ENCODE peak calls at places on chromosomes 13 and 19, in six cellular contexts. One of them, this sample, is unnamed.
A peak's percentile ranks its signal among the peaks of the same experiment; 100 is the strongest.

GRCh38 chr19:2820112-2820702 is 539 bp downstream of the ZNF554 start:
- DNase-seq in HS-5: no peak
- DNase-seq in NCI-H1694: no peak
- DNase-seq in activated CD4-positive, alpha-beta T cell treated with anti-CD3 and anti-CD28 coated beads, Interleukin-2, amount 10 ng/mL, durations not matched to agents 7 days and 5 days: peak; percentile 14
- DNase-seq in K562: no peak
- DNase-seq in cerebellum: no peak
- DNase-seq in this sample: no peak

GRCh38 chr13:26989261-26990007 is 182.2 kb downstream of the USP12 start:
- DNase-seq in K562: no peak
- DNase-seq in activated CD4-positive, alpha-beta T cell treated with anti-CD3 and anti-CD28 coated beads, Interleukin-2, amount 10 ng/mL, durations not matched to agents 7 days and 5 days: no peak
- DNase-seq in NCI-H1694: no peak
- DNase-seq in cerebellum: no peak
- DNase-seq in HS-5: no peak
- DNase-seq in this sample: no peak

GRCh38 chr13:25783480-25784081 is 268.2 kb downstream of the SHISA2 start:
- DNase-seq in K562: no peak
- DNase-seq in HS-5: no peak
- DNase-seq in NCI-H1694: no peak
- DNase-seq in activated CD4-positive, alpha-beta T cell treated with anti-CD3 and anti-CD28 coated beads, Interleukin-2, amount 10 ng/mL, durations not matched to agents 7 days and 5 days: no peak
- DNase-seq in cerebellum: no peak
- DNase-seq in this sample: no peak

GRCh38 chr13:75197803-75198202 is 284.2 kb downstream of the TBC1D4 start:
- DNase-seq in K562: no peak
- DNase-seq in HS-5: no peak
- DNase-seq in cerebellum: no peak
- DNase-seq in NCI-H1694: peak; percentile 62
- DNase-seq in activated CD4-positive, alpha-beta T cell treated with anti-CD3 and anti-CD28 coated beads, Interleukin-2, amount 10 ng/mL, durations not matched to agents 7 days and 5 days: no peak
- DNase-seq in this sample: no peak

GRCh38 chr19:35936738-35937268 is 629 bp downstream of the LRFN3 start:
- DNase-seq in NCI-H1694: no peak
- DNase-seq in HS-5: no peak
- DNase-seq in K562: no peak
- DNase-seq in activated CD4-positive, alpha-beta T cell treated with anti-CD3 and anti-CD28 coated beads, Interleukin-2, amount 10 ng/mL, durations not matched to agents 7 days and 5 days: no peak
- DNase-seq in cerebellum: no peak
- DNase-seq in this sample: no peak

GRCh38 chr13:106143930-106144709 is 391.3 kb downstream of the EFNB2 start:
- DNase-seq in K562: no peak
- DNase-seq in NCI-H1694: no peak
- DNase-seq in HS-5: no peak
- DNase-seq in cerebellum: no peak
- DNase-seq in activated CD4-positive, alpha-beta T cell treated with anti-CD3 and anti-CD28 coated beads, Interleukin-2, amount 10 ng/mL, durations not matched to agents 7 days and 5 days: no peak
- DNase-seq in this sample: no peak

GRCh38 chr13:38980628-38981078 is 10.0 kb downstream of the STOML3 start:
- DNase-seq in K562: no peak
- DNase-seq in activated CD4-positive, alpha-beta T cell treated with anti-CD3 and anti-CD28 coated beads, Interleukin-2, amount 10 ng/mL, durations not matched to agents 7 days and 5 days: no peak
- DNase-seq in HS-5: no peak
- DNase-seq in cerebellum: no peak
- DNase-seq in NCI-H1694: no peak
- DNase-seq in this sample: no peak

GRCh38 chr19:1156305-1156801 is 17.7 kb downstream of the SBNO2 start:
- DNase-seq in NCI-H1694: no peak
- DNase-seq in cerebellum: no peak
- DNase-seq in activated CD4-positive, alpha-beta T cell treated with anti-CD3 and anti-CD28 coated beads, Interleukin-2, amount 10 ng/mL, durations not matched to agents 7 days and 5 days: no peak
- DNase-seq in K562: no peak
- DNase-seq in HS-5: no peak
- DNase-seq in this sample: no peak

GRCh38 chr19:43554317-43554895 is 20.9 kb downstream of the XRCC1 start:
- DNase-seq in HS-5: no peak
- DNase-seq in K562: no peak
- DNase-seq in NCI-H1694: no peak
- DNase-seq in cerebellum: no peak
- DNase-seq in activated CD4-positive, alpha-beta T cell treated with anti-CD3 and anti-CD28 coated beads, Interleukin-2, amount 10 ng/mL, durations not matched to agents 7 days and 5 days: no peak
- DNase-seq in this sample: no peak

GRCh38 chr13:75153386-75153785 is 328.6 kb downstream of the TBC1D4 start:
- DNase-seq in cerebellum: no peak
- DNase-seq in HS-5: no peak
- DNase-seq in NCI-H1694: no peak
- DNase-seq in activated CD4-positive, alpha-beta T cell treated with anti-CD3 and anti-CD28 coated beads, Interleukin-2, amount 10 ng/mL, durations not matched to agents 7 days and 5 days: no peak
- DNase-seq in K562: no peak
- DNase-seq in this sample: no peak

GRCh38 chr19:13207237-13208130 is 57.3 kb downstream of the IER2 start:
- DNase-seq in NCI-H1694: no peak
- DNase-seq in K562: no peak
- DNase-seq in cerebellum: no peak
- DNase-seq in activated CD4-positive, alpha-beta T cell treated with anti-CD3 and anti-CD28 coated beads, Interleukin-2, amount 10 ng/mL, durations not matched to agents 7 days and 5 days: no peak
- DNase-seq in HS-5: no peak
- DNase-seq in this sample: no peak

GRCh38 chr19:7535035-7535992 is at the start of gene PNPLA6:
- DNase-seq in cerebellum: peak; percentile 97
- DNase-seq in NCI-H1694: peak; percentile 74
- DNase-seq in activated CD4-positive, alpha-beta T cell treated with anti-CD3 and anti-CD28 coated beads, Interleukin-2, amount 10 ng/mL, durations not matched to agents 7 days and 5 days: peak; percentile 93
- DNase-seq in K562: peak; percentile 93
- DNase-seq in HS-5: peak; percentile 65
- DNase-seq in this sample: peak; percentile 97

GRCh38 chr19:38975861-38976271 is 324 bp upstream of the FBXO17 start:
- DNase-seq in NCI-H1694: no peak
- DNase-seq in cerebellum: no peak
- DNase-seq in activated CD4-positive, alpha-beta T cell treated with anti-CD3 and anti-CD28 coated beads, Interleukin-2, amount 10 ng/mL, durations not matched to agents 7 days and 5 days: no peak
- DNase-seq in K562: peak; percentile 89
- DNase-seq in HS-5: no peak
- DNase-seq in this sample: peak; percentile 51

GRCh38 chr19:35545855-35546381 is 492 bp downstream of the TMEM147 start:
- DNase-seq in activated CD4-positive, alpha-beta T cell treated with anti-CD3 and anti-CD28 coated beads, Interleukin-2, amount 10 ng/mL, durations not matched to agents 7 days and 5 days: peak; percentile 57
- DNase-seq in cerebellum: peak; percentile 32
- DNase-seq in HS-5: no peak
- DNase-seq in NCI-H1694: no peak
- DNase-seq in K562: peak; percentile 89
- DNase-seq in this sample: peak; percentile 43

GRCh38 chr19:2653717-2654584 is 48.5 kb downstream of the GNG7 start:
- DNase-seq in cerebellum: peak; percentile 26
- DNase-seq in HS-5: no peak
- DNase-seq in K562: no peak
- DNase-seq in NCI-H1694: no peak
- DNase-seq in activated CD4-positive, alpha-beta T cell treated with anti-CD3 and anti-CD28 coated beads, Interleukin-2, amount 10 ng/mL, durations not matched to agents 7 days and 5 days: no peak
- DNase-seq in this sample: peak; percentile 25

GRCh38 chr19:5850743-5851293 is 431 bp downstream of the FUT3 start:
- DNase-seq in cerebellum: no peak
- DNase-seq in HS-5: no peak
- DNase-seq in NCI-H1694: no peak
- DNase-seq in K562: peak; percentile 6
- DNase-seq in activated CD4-positive, alpha-beta T cell treated with anti-CD3 and anti-CD28 coated beads, Interleukin-2, amount 10 ng/mL, durations not matched to agents 7 days and 5 days: no peak
- DNase-seq in this sample: peak; percentile 48

GRCh38 chr13:102011539-102011938 is 390.3 kb downstream of the FGF14 start:
- DNase-seq in K562: no peak
- DNase-seq in HS-5: no peak
- DNase-seq in cerebellum: no peak
- DNase-seq in NCI-H1694: no peak
- DNase-seq in activated CD4-positive, alpha-beta T cell treated with anti-CD3 and anti-CD28 coated beads, Interleukin-2, amount 10 ng/mL, durations not matched to agents 7 days and 5 days: no peak
- DNase-seq in this sample: no peak

GRCh38 chr19:15614507-15615379 is at the start of gene CYP4F8:
- DNase-seq in cerebellum: peak; percentile 31
- DNase-seq in activated CD4-positive, alpha-beta T cell treated with anti-CD3 and anti-CD28 coated beads, Interleukin-2, amount 10 ng/mL, durations not matched to agents 7 days and 5 days: no peak
- DNase-seq in K562: no peak
- DNase-seq in NCI-H1694: no peak
- DNase-seq in HS-5: no peak
- DNase-seq in this sample: no peak

GRCh38 chr19:7973883-7974282 is 30.4 kb upstream of the TIMM44 start:
- DNase-seq in activated CD4-positive, alpha-beta T cell treated with anti-CD3 and anti-CD28 coated beads, Interleukin-2, amount 10 ng/mL, durations not matched to agents 7 days and 5 days: no peak
- DNase-seq in K562: no peak
- DNase-seq in NCI-H1694: no peak
- DNase-seq in cerebellum: peak; percentile 57
- DNase-seq in HS-5: no peak
- DNase-seq in this sample: no peak

GRCh38 chr13:99468971-99469545 is 32.2 kb upstream of the TM9SF2 start:
- DNase-seq in NCI-H1694: peak; percentile 56
- DNase-seq in HS-5: no peak
- DNase-seq in K562: no peak
- DNase-seq in activated CD4-positive, alpha-beta T cell treated with anti-CD3 and anti-CD28 coated beads, Interleukin-2, amount 10 ng/mL, durations not matched to agents 7 days and 5 days: no peak
- DNase-seq in cerebellum: no peak
- DNase-seq in this sample: no peak

GRCh38 chr19:46015080-46015960 is 7.5 kb downstream of the PGLYRP1 start:
- DNase-seq in K562: peak; percentile 73
- DNase-seq in HS-5: no peak
- DNase-seq in activated CD4-positive, alpha-beta T cell treated with anti-CD3 and anti-CD28 coated beads, Interleukin-2, amount 10 ng/mL, durations not matched to agents 7 days and 5 days: peak; percentile 63
- DNase-seq in cerebellum: peak; percentile 62
- DNase-seq in NCI-H1694: no peak
- DNase-seq in this sample: peak; percentile 88

GRCh38 chr13:26628706-26629105 is 71.2 kb downstream of the WASF3 start:
- DNase-seq in activated CD4-positive, alpha-beta T cell treated with anti-CD3 and anti-CD28 coated beads, Interleukin-2, amount 10 ng/mL, durations not matched to agents 7 days and 5 days: no peak
- DNase-seq in NCI-H1694: peak; percentile 55
- DNase-seq in HS-5: no peak
- DNase-seq in cerebellum: no peak
- DNase-seq in K562: no peak
- DNase-seq in this sample: peak; percentile 37

GRCh38 chr13:102571075-102571474 is 25.7 kb upstream of the TPP2 start:
- DNase-seq in HS-5: no peak
- DNase-seq in K562: no peak
- DNase-seq in cerebellum: no peak
- DNase-seq in activated CD4-positive, alpha-beta T cell treated with anti-CD3 and anti-CD28 coated beads, Interleukin-2, amount 10 ng/mL, durations not matched to agents 7 days and 5 days: no peak
- DNase-seq in NCI-H1694: peak; percentile 24
- DNase-seq in this sample: no peak

GRCh38 chr19:41324921-41325639 is 15.1 kb downstream of the CCDC97 start:
- DNase-seq in cerebellum: no peak
- DNase-seq in K562: peak; percentile 92
- DNase-seq in activated CD4-positive, alpha-beta T cell treated with anti-CD3 and anti-CD28 coated beads, Interleukin-2, amount 10 ng/mL, durations not matched to agents 7 days and 5 days: no peak
- DNase-seq in HS-5: no peak
- DNase-seq in NCI-H1694: no peak
- DNase-seq in this sample: peak; percentile 90

GRCh38 chr13:105069106-105069505 is 1466.4 kb downstream of the EFNB2 start:
- DNase-seq in activated CD4-positive, alpha-beta T cell treated with anti-CD3 and anti-CD28 coated beads, Interleukin-2, amount 10 ng/mL, durations not matched to agents 7 days and 5 days: no peak
- DNase-seq in HS-5: no peak
- DNase-seq in cerebellum: no peak
- DNase-seq in K562: no peak
- DNase-seq in NCI-H1694: no peak
- DNase-seq in this sample: no peak

GRCh38 chr13:105920375-105920774 is 615.1 kb downstream of the EFNB2 start:
- DNase-seq in HS-5: peak; percentile 64
- DNase-seq in cerebellum: no peak
- DNase-seq in K562: no peak
- DNase-seq in NCI-H1694: no peak
- DNase-seq in activated CD4-positive, alpha-beta T cell treated with anti-CD3 and anti-CD28 coated beads, Interleukin-2, amount 10 ng/mL, durations not matched to agents 7 days and 5 days: no peak
- DNase-seq in this sample: peak; percentile 21

GRCh38 chr19:10797541-10798256 is 38.3 kb downstream of the TMED1 start:
- DNase-seq in HS-5: no peak
- DNase-seq in activated CD4-positive, alpha-beta T cell treated with anti-CD3 and anti-CD28 coated beads, Interleukin-2, amount 10 ng/mL, durations not matched to agents 7 days and 5 days: peak; percentile 78
- DNase-seq in NCI-H1694: no peak
- DNase-seq in K562: no peak
- DNase-seq in cerebellum: peak; percentile 45
- DNase-seq in this sample: no peak

GRCh38 chr13:75474956-75475355 is 7.0 kb downstream of the TBC1D4 start:
- DNase-seq in K562: no peak
- DNase-seq in cerebellum: no peak
- DNase-seq in NCI-H1694: no peak
- DNase-seq in HS-5: no peak
- DNase-seq in activated CD4-positive, alpha-beta T cell treated with anti-CD3 and anti-CD28 coated beads, Interleukin-2, amount 10 ng/mL, durations not matched to agents 7 days and 5 days: no peak
- DNase-seq in this sample: no peak

GRCh38 chr13:24042710-24043440 is 117.6 kb upstream of the SPATA13 start:
- DNase-seq in HS-5: no peak
- DNase-seq in NCI-H1694: no peak
- DNase-seq in K562: no peak
- DNase-seq in cerebellum: no peak
- DNase-seq in activated CD4-positive, alpha-beta T cell treated with anti-CD3 and anti-CD28 coated beads, Interleukin-2, amount 10 ng/mL, durations not matched to agents 7 days and 5 days: no peak
- DNase-seq in this sample: no peak

GRCh38 chr13:30442854-30443379 is 20.6 kb downstream of the UBE2L5 start:
- DNase-seq in HS-5: no peak
- DNase-seq in NCI-H1694: no peak
- DNase-seq in cerebellum: no peak
- DNase-seq in K562: no peak
- DNase-seq in activated CD4-positive, alpha-beta T cell treated with anti-CD3 and anti-CD28 coated beads, Interleukin-2, amount 10 ng/mL, durations not matched to agents 7 days and 5 days: no peak
- DNase-seq in this sample: no peak

GRCh38 chr19:16367269-16367683 is 42.6 kb downstream of the KLF2 start:
- DNase-seq in NCI-H1694: no peak
- DNase-seq in cerebellum: no peak
- DNase-seq in HS-5: no peak
- DNase-seq in activated CD4-positive, alpha-beta T cell treated with anti-CD3 and anti-CD28 coated beads, Interleukin-2, amount 10 ng/mL, durations not matched to agents 7 days and 5 days: peak; percentile 89
- DNase-seq in K562: no peak
- DNase-seq in this sample: no peak

GRCh38 chr13:113613789-113614379 is 29.3 kb downstream of the TFDP1 start:
- DNase-seq in K562: no peak
- DNase-seq in NCI-H1694: no peak
- DNase-seq in HS-5: no peak
- DNase-seq in cerebellum: no peak
- DNase-seq in activated CD4-positive, alpha-beta T cell treated with anti-CD3 and anti-CD28 coated beads, Interleukin-2, amount 10 ng/mL, durations not matched to agents 7 days and 5 days: no peak
- DNase-seq in this sample: no peak

GRCh38 chr13:106919093-106919492 is 351.2 kb upstream of the ARGLU1 start:
- DNase-seq in activated CD4-positive, alpha-beta T cell treated with anti-CD3 and anti-CD28 coated beads, Interleukin-2, amount 10 ng/mL, durations not matched to agents 7 days and 5 days: no peak
- DNase-seq in K562: no peak
- DNase-seq in NCI-H1694: no peak
- DNase-seq in HS-5: no peak
- DNase-seq in cerebellum: no peak
- DNase-seq in this sample: no peak

GRCh38 chr13:31769581-31769980 is 30.3 kb downstream of the RXFP2 start:
- DNase-seq in HS-5: no peak
- DNase-seq in cerebellum: no peak
- DNase-seq in K562: no peak
- DNase-seq in activated CD4-positive, alpha-beta T cell treated with anti-CD3 and anti-CD28 coated beads, Interleukin-2, amount 10 ng/mL, durations not matched to agents 7 days and 5 days: no peak
- DNase-seq in NCI-H1694: no peak
- DNase-seq in this sample: no peak

GRCh38 chr19:39410620-39411005 is 1.9 kb upstream of the PLEKHG2 start:
- DNase-seq in cerebellum: no peak
- DNase-seq in activated CD4-positive, alpha-beta T cell treated with anti-CD3 and anti-CD28 coated beads, Interleukin-2, amount 10 ng/mL, durations not matched to agents 7 days and 5 days: no peak
- DNase-seq in K562: no peak
- DNase-seq in HS-5: no peak
- DNase-seq in NCI-H1694: no peak
- DNase-seq in this sample: no peak